ENCODE peak calls at places on chromosomes 16 and 17, in seven cellular contexts. G is HFF-Myc, K is fibroblast of lung, N is A549, X is heart left ventricle, Y is WTC11, L is testis. T is an unnamed sample.

GRCh38 chr16:57374067-57374534 is 1.8 kb downstream of the CX3CL1 start:
- DNase-seq in G (no peak), K (peak; percentile 85), N (no peak), X (no peak), Y (no peak), L (peak; percentile 47), T (no peak)

GRCh38 chr17:2372180-2372579 is 28.7 kb downstream of the MNT start:
- DNase-seq in G (no peak), K (no peak), N (no peak), X (no peak), Y (no peak), L (no peak), T (no peak)

GRCh38 chr17:1563786-1564613 is 1.4 kb upstream of the PITPNA start:
- DNase-seq in G (no peak), K (no peak), N (no peak), X (no peak), Y (no peak), L (no peak), T (no peak)

GRCh38 chr17:50523208-50523607 is 9.3 kb upstream of the EPN3 start:
- DNase-seq in G (no peak), K (no peak), N (no peak), X (no peak), Y (no peak), L (no peak), T (no peak)

GRCh38 chr16:70630960-70631745 is 15.2 kb upstream of the IL34 start:
- DNase-seq in G (no peak), K (no peak), N (no peak), X (no peak), Y (no peak), L (no peak), T (no peak)

GRCh38 chr16:19583665-19584300 is 28.3 kb downstream of the VPS35L start:
- DNase-seq in G (no peak), K (peak; percentile 48), N (peak; percentile 30), X (no peak), Y (peak; percentile 33), L (peak; percentile 48), T (peak; percentile 61)

GRCh38 chr16:11312718-11313492 is 31.8 kb upstream of the PRM1 start:
- DNase-seq in G (no peak), K (peak; percentile 84), N (peak; percentile 45), X (no peak), Y (peak; percentile 53), L (no peak), T (peak; percentile 71)

GRCh38 chr17:6843241-6843890 is 11.8 kb upstream of the TEKT1 start:
- DNase-seq in G (peak; percentile 16), K (peak; percentile 29), N (no peak), X (no peak), Y (no peak), L (no peak), T (no peak)

GRCh38 chr16:26614102-26614864 is 452.4 kb upstream of the C16orf82 start:
- DNase-seq in G (no peak), K (no peak), N (no peak), X (no peak), Y (no peak), L (no peak), T (no peak)

GRCh38 chr17:55926276-55926995 is 175.6 kb downstream of the PCTP start:
- DNase-seq in G (no peak), K (no peak), N (no peak), X (no peak), Y (no peak), L (no peak), T (no peak)

DNA sequence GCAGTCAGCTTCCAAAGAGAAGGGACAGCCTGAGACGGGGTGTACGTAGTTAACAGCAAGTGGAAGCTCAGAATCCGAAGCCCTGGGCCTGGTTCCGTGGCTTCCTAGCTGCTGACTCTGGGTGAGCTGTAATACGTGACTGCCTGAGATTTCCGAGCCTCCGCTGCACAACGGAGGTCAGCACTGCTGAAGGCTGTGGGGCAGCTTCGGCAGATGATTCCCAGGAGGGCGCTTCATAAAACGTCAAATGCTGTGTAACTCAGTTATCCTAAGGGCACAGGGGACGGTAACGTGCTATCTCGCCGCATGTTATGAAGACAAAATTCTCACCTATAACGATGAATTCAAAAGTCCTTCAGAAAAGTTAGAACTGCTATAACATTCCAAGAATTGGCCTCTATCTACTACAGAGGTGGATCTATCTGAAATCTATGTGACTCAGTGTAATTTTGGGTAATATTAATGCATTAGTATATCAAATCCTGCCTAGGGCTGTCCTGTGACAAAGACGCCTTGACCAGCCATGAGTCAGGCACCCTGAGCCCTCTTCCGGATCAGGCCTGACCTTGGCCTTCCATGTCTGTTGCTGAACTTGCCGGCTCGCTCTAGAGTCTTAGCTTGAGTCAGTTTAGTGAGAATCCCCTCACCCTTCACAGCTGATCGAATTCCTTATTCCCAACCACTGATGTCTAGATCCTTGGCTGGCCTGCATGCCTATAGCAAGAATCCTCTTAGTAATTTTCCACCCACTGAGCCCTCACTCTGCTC is 43.5 kb downstream of the MARF1 start:
- DNase-seq in G (no peak), K (no peak), N (no peak), X (no peak), Y (no peak), L (no peak), T (no peak)
- TF ChIP-seq CTCF in G (no peak), K (no peak), N (no peak), X (no peak), Y (no peak), L (no peak), T (no peak)

GRCh38 chr16:88844412-88845118 is 12.2 kb downstream of the GALNS start:
- DNase-seq in G (no peak), K (no peak), N (no peak), X (no peak), Y (peak; percentile 31), L (no peak), T (no peak)
- TF ChIP-seq CTCF in G (peak; percentile 29), K (no peak), N (no peak), X (no peak), Y (no peak), L (no peak), T (no peak)

GRCh38 chr17:78736526-78737079 is 45.5 kb downstream of the CYTH1 start:
- DNase-seq in G (no peak), K (no peak), N (peak; percentile 89), X (peak; percentile 81), Y (peak; percentile 32), L (peak; percentile 51), T (peak; percentile 88)
- TF ChIP-seq CTCF in G (no peak), K (no peak), N (no peak), X (no peak), Y (no peak), L (no peak), T (peak; percentile 31)

GRCh38 chr17:82384730-82385429 is 13.3 kb downstream of the UTS2R start:
- DNase-seq in G (no peak), K (peak; percentile 31), N (peak; percentile 65), X (peak; percentile 40), Y (no peak), L (peak; percentile 73), T (peak; percentile 61)
- TF ChIP-seq CTCF in G (no peak), K (no peak), N (no peak), X (no peak), Y (no peak), L (no peak), T (peak; percentile 17)

GRCh38 chr16:20676867-20677266 is 20.6 kb downstream of the ACSM1 start:
- DNase-seq in G (no peak), K (no peak), N (no peak), X (no peak), Y (no peak), L (no peak), T (no peak)
- TF ChIP-seq CTCF in G (no peak), K (no peak), N (no peak), X (no peak), Y (no peak), L (no peak), T (no peak)

DNA sequence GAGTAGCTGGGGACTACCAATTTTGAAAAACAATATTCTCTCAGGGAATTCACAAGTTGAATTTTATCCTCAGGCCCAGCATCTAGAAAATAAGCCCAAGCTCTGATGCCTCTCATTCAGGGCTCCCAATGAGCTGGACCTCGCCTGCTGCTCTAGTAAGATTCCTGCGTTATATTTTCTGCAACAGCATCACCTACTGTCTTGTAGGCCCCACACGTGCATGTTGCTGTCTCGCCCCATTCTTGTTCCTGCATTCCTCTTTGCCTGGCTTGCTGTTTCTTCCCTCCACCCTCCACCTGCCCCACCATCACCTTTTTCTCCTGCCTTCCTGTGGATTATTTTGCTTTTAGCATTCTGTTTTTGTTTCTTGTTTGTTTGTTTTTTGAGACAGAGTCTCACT is 8.3 kb upstream of the ST6GALNAC2 start:
- DNase-seq in G (no peak), K (no peak), N (no peak), X (no peak), Y (no peak), L (no peak), T (no peak)
- TF ChIP-seq CTCF in G (no peak), K (no peak), N (no peak), X (no peak), Y (no peak), L (no peak), T (no peak)

GRCh38 chr16:12471383-12471782 is 332.3 kb downstream of the CPPED1 start:
- DNase-seq in G (no peak), K (no peak), N (no peak), X (no peak), Y (no peak), L (no peak), T (no peak)

GRCh38 chr16:12470311-12471229 is 333.1 kb downstream of the CPPED1 start:
- DNase-seq in G (no peak), K (peak; percentile 79), N (no peak), X (peak; percentile 65), Y (no peak), L (no peak), T (no peak)

GRCh38 chr16:12463961-12464360 is 339.7 kb downstream of the CPPED1 start:
- DNase-seq in G (no peak), K (no peak), N (no peak), X (no peak), Y (no peak), L (no peak), T (no peak)

GRCh38 chr16:12467418-12468210 is 336.1 kb downstream of the CPPED1 start:
- DNase-seq in G (no peak), K (no peak), N (no peak), X (no peak), Y (no peak), L (no peak), T (no peak)

DNA sequence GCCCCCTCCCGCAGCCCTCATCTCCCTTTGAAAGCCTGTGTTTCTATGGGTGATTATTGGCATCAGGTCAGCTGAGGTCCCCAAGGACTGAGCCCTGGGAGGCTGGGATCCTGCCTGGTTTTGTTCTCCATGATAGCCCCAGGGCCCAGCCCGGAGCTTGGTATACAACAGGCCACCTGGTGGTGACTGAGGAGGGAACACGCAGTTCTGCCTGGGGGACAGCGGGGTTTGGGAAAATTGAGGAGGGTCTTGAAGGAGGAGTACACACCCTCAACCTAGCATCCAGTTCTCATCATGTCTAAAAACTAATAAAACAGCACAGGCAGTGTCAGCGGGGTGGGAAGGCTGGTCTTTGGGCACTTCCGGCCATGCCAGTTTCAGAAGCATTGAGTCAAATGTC is 335.1 kb downstream of the CPPED1 start:
- DNase-seq in G (no peak), K (no peak), N (no peak), X (no peak), Y (peak; percentile 62), L (no peak), T (no peak)
- TF ChIP-seq CTCF in G (no peak), K (no peak), N (no peak), X (no peak), Y (peak; percentile 33), L (no peak), T (no peak)

T was measured in Calu3.